ENCODE peak calls at places on chromosomes 13 and 19, in six cellular contexts. One of them, this sample, is unnamed.
A peak's percentile ranks its signal among the peaks of the same experiment; 100 is the strongest.

GRCh38 chr13:110506396-110506795 is 55.1 kb downstream of the RAB20 start:
- DNase-seq in prostate gland: no peak
- DNase-seq in aorta: no peak
- DNase-seq in thoracic aorta: no peak
- DNase-seq in osteoblast: peak; percentile 37
- DNase-seq in lower lobe of right lung: peak; percentile 47
- DNase-seq in this sample: no peak

GRCh38 chr13:107834717-107835116 is 380.6 kb downstream of the LIG4 start:
- DNase-seq in osteoblast: no peak
- DNase-seq in aorta: no peak
- DNase-seq in lower lobe of right lung: no peak
- DNase-seq in thoracic aorta: no peak
- DNase-seq in prostate gland: no peak
- DNase-seq in this sample: no peak

GRCh38 chr13:27991881-27992280 is 3.4 kb upstream of the URAD start:
- DNase-seq in aorta: no peak
- DNase-seq in lower lobe of right lung: no peak
- DNase-seq in osteoblast: no peak
- DNase-seq in prostate gland: no peak
- DNase-seq in thoracic aorta: no peak
- DNase-seq in this sample: no peak

GRCh38 chr19:45446295-45446694 is 21.5 kb upstream of the FOSB start:
- DNase-seq in lower lobe of right lung: no peak
- DNase-seq in aorta: no peak
- DNase-seq in prostate gland: no peak
- DNase-seq in osteoblast: peak; percentile 72
- DNase-seq in thoracic aorta: no peak
- DNase-seq in this sample: no peak

GRCh38 chr13:46113596-46113995 is 8.8 kb upstream of the CPB2 start:
- DNase-seq in aorta: peak; percentile 51
- DNase-seq in thoracic aorta: no peak
- DNase-seq in osteoblast: no peak
- DNase-seq in prostate gland: no peak
- DNase-seq in lower lobe of right lung: no peak
- DNase-seq in this sample: peak; percentile 74

GRCh38 chr13:110630566-110631119 is 15.3 kb downstream of the NAXD start:
- DNase-seq in prostate gland: no peak
- DNase-seq in aorta: no peak
- DNase-seq in lower lobe of right lung: no peak
- DNase-seq in osteoblast: peak; percentile 68
- DNase-seq in thoracic aorta: no peak
- DNase-seq in this sample: no peak

GRCh38 chr19:39325778-39326680 is 5.4 kb upstream of the LRFN1 start:
- DNase-seq in aorta: peak; percentile 16
- DNase-seq in osteoblast: peak; percentile 41
- DNase-seq in thoracic aorta: no peak
- DNase-seq in prostate gland: no peak
- DNase-seq in lower lobe of right lung: no peak
- DNase-seq in this sample: no peak

GRCh38 chr13:44730099-44730498 is 154.0 kb upstream of the TSC22D1 start:
- DNase-seq in aorta: no peak
- DNase-seq in prostate gland: no peak
- DNase-seq in osteoblast: no peak
- DNase-seq in thoracic aorta: no peak
- DNase-seq in lower lobe of right lung: no peak
- DNase-seq in this sample: no peak

GRCh38 chr13:51148952-51149573 is 38.0 kb upstream of the C13orf42 start:
- DNase-seq in osteoblast: no peak
- DNase-seq in aorta: no peak
- DNase-seq in thoracic aorta: no peak
- DNase-seq in lower lobe of right lung: no peak
- DNase-seq in prostate gland: peak; percentile 42
- DNase-seq in this sample: no peak

GRCh38 chr19:57245066-57245465 is 4.6 kb downstream of the ZNF805 start:
- DNase-seq in aorta: no peak
- DNase-seq in thoracic aorta: no peak
- DNase-seq in osteoblast: peak; percentile 52
- DNase-seq in prostate gland: no peak
- DNase-seq in lower lobe of right lung: no peak
- DNase-seq in this sample: no peak

GRCh38 chr19:57245959-57246358 is 5.5 kb downstream of the ZNF805 start:
- DNase-seq in aorta: no peak
- DNase-seq in thoracic aorta: no peak
- DNase-seq in prostate gland: no peak
- DNase-seq in lower lobe of right lung: no peak
- DNase-seq in osteoblast: no peak
- DNase-seq in this sample: no peak

GRCh38 chr19:57249329-57249728 is 8.9 kb downstream of the ZNF805 start:
- DNase-seq in osteoblast: no peak
- DNase-seq in aorta: no peak
- DNase-seq in prostate gland: no peak
- DNase-seq in lower lobe of right lung: no peak
- DNase-seq in thoracic aorta: no peak
- DNase-seq in this sample: no peak

GRCh38 chr19:57244513-57244912 is 4.1 kb downstream of the ZNF805 start:
- DNase-seq in thoracic aorta: no peak
- DNase-seq in prostate gland: no peak
- DNase-seq in lower lobe of right lung: no peak
- DNase-seq in osteoblast: no peak
- DNase-seq in aorta: no peak
- DNase-seq in this sample: no peak

GRCh38 chr19:57248646-57249045 is 8.2 kb downstream of the ZNF805 start:
- DNase-seq in osteoblast: no peak
- DNase-seq in aorta: no peak
- DNase-seq in prostate gland: no peak
- DNase-seq in thoracic aorta: no peak
- DNase-seq in lower lobe of right lung: no peak
- DNase-seq in this sample: no peak
- H3K36me3 ChIP-seq in osteoblast: peaks cover 72% of the 10 kb centered on the region
- H3K36me3 ChIP-seq in aorta: peaks cover 42% of the 10 kb centered on the region
- H3K36me3 ChIP-seq in prostate gland: peaks cover 6% of the 10 kb centered on the region
- H3K36me3 ChIP-seq in thoracic aorta: peaks cover 78% of the 10 kb centered on the region
- H3K36me3 ChIP-seq in lower lobe of right lung: peaks cover 96% of the 10 kb centered on the region
- H3K36me3 ChIP-seq in this sample: peaks cover 2% of the 10 kb centered on the region

GRCh38 chr13:101949681-101950080 is 452.2 kb downstream of the FGF14 start:
- DNase-seq in aorta: no peak
- DNase-seq in thoracic aorta: no peak
- DNase-seq in lower lobe of right lung: no peak
- DNase-seq in prostate gland: no peak
- DNase-seq in osteoblast: no peak
- DNase-seq in this sample: no peak

GRCh38 chr13:101946411-101946810 is 455.4 kb downstream of the FGF14 start:
- DNase-seq in aorta: no peak
- DNase-seq in osteoblast: no peak
- DNase-seq in thoracic aorta: no peak
- DNase-seq in prostate gland: no peak
- DNase-seq in lower lobe of right lung: no peak
- DNase-seq in this sample: no peak

GRCh38 chr13:101945435-101945834 is 456.4 kb downstream of the FGF14 start:
- DNase-seq in thoracic aorta: no peak
- DNase-seq in aorta: no peak
- DNase-seq in prostate gland: no peak
- DNase-seq in lower lobe of right lung: no peak
- DNase-seq in osteoblast: no peak
- DNase-seq in this sample: no peak

GRCh38 chr13:101955764-101956163 is 446.1 kb downstream of the FGF14 start:
- DNase-seq in thoracic aorta: no peak
- DNase-seq in lower lobe of right lung: no peak
- DNase-seq in osteoblast: no peak
- DNase-seq in prostate gland: no peak
- DNase-seq in aorta: no peak
- DNase-seq in this sample: no peak

GRCh38 chr13:101951114-101951513 is 450.7 kb downstream of the FGF14 start:
- DNase-seq in osteoblast: no peak
- DNase-seq in aorta: no peak
- DNase-seq in prostate gland: no peak
- DNase-seq in lower lobe of right lung: no peak
- DNase-seq in thoracic aorta: no peak
- DNase-seq in this sample: no peak
- H3K4me3 ChIP-seq in osteoblast: no peak overlapping the region
- H3K4me3 ChIP-seq in aorta: no peak overlapping the region
- H3K4me3 ChIP-seq in prostate gland: no peak overlapping the region
- H3K4me3 ChIP-seq in lower lobe of right lung: no peak overlapping the region
- H3K4me3 ChIP-seq in thoracic aorta: no peak overlapping the region
- H3K4me3 ChIP-seq in this sample: no peak overlapping the region

DNA sequence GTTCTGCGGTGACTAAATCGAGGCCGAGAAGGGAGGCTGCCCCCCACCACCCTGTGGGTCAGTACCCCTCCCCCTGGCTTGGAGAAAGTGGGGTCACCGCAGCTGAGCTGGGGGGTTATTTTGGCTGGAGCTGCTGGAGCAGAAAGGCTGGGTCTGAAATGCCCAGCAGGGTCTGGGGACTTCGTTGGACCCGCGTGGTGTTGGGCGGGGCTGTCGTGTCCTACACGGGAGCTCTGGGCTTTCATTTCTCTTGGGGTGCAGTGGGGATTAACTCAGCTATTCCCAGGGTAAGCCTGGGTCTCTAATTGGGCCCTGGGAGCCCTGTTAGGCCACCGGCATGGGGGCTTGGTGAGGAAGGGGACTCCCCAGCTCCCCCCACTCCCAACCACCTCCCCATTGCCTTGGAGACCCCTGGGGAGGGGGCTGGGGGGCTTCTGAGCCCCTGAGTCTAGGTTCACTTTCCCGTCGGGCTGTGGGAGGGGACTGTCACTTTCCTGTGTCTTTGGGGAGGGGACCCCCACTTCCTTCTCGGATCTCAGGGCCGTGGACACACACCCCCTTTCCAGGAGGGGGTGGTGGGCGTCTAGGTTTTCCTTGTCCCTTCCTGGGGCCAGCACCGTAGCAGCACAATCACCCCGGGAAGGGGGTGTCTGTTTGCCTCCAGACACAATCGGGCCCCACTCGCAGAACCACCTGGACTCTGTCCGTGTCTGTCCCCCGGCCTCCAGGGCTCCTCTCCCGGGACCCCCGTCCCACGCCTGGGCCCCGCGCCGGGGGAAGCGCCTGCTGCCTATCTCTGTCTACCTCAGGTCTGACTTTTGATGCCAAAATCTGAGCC is 10.2 kb upstream of the WDR18 start:
- DNase-seq in osteoblast: no peak
- DNase-seq in lower lobe of right lung: no peak
- DNase-seq in aorta: no peak
- DNase-seq in thoracic aorta: no peak
- DNase-seq in prostate gland: no peak
- DNase-seq in this sample: no peak
- H3K36me3 ChIP-seq in osteoblast: peaks cover 31% of the 10 kb centered on the region
- H3K36me3 ChIP-seq in lower lobe of right lung: peaks cover 39% of the 10 kb centered on the region
- H3K36me3 ChIP-seq in aorta: no peaks in the 10 kb centered on the region
- H3K36me3 ChIP-seq in thoracic aorta: peaks cover 10% of the 10 kb centered on the region
- H3K36me3 ChIP-seq in prostate gland: no peaks in the 10 kb centered on the region
- H3K36me3 ChIP-seq in this sample: peaks cover 3% of the 10 kb centered on the region

DNA sequence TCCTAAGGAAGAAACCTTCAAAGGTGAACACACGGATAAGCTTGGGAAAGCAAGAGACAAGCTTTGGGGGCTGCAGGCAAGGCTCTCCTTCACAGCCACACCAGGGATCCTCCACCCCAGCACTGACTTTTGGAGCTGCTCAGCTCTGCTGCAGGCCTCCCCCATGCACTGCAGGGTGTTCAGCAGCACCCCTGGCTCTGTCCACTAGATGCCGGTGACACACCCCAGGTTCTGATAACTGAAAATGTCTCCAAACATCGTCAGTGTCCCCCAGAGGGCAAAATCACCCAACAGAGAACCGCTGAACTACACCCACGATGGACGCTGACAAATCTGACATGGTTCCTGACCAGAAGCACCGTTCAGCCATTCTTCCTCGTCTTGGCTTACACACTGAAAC is 90.5 kb downstream of the STK24 start:
- DNase-seq in prostate gland: no peak
- DNase-seq in thoracic aorta: no peak
- DNase-seq in aorta: no peak
- DNase-seq in osteoblast: no peak
- DNase-seq in lower lobe of right lung: no peak
- DNase-seq in this sample: no peak
- H3K4me3 ChIP-seq in prostate gland: no peak overlapping the region
- H3K4me3 ChIP-seq in thoracic aorta: no peak overlapping the region
- H3K4me3 ChIP-seq in aorta: no peak overlapping the region
- H3K4me3 ChIP-seq in osteoblast: no peak overlapping the region
- H3K4me3 ChIP-seq in lower lobe of right lung: no peak overlapping the region
- H3K4me3 ChIP-seq in this sample: no peak overlapping the region

GRCh38 chr19:12628040-12629022 is 17.6 kb downstream of the ZNF791 start:
- DNase-seq in thoracic aorta: no peak
- DNase-seq in aorta: no peak
- DNase-seq in prostate gland: no peak
- DNase-seq in lower lobe of right lung: no peak
- DNase-seq in osteoblast: peak; percentile 14
- DNase-seq in this sample: no peak
- H3K36me3 ChIP-seq in thoracic aorta: peaks cover 55% of the 10 kb centered on the region
- H3K36me3 ChIP-seq in aorta: peaks cover 14% of the 10 kb centered on the region
- H3K36me3 ChIP-seq in prostate gland: peaks cover 28% of the 10 kb centered on the region
- H3K36me3 ChIP-seq in lower lobe of right lung: peaks cover 79% of the 10 kb centered on the region
- H3K36me3 ChIP-seq in osteoblast: peaks cover 72% of the 10 kb centered on the region
- H3K36me3 ChIP-seq in this sample: peaks cover 2% of the 10 kb centered on the region

This sample was measured in kidney epithelial cell.